ENCODE peak calls at places on chromosomes 11 and 22, in four cellular contexts. X is prostate gland, M is transverse colon, D is sigmoid colon. L is an unnamed sample. For H3K4me1, the result is how much of the 10 kb centered on the place peaks cover.

GRCh38 chr11:2451916-2452694 is 7.3 kb downstream of the KCNQ1 start:
- DNase-seq in X (no peak), M (no peak), D (no peak), L (no peak)

GRCh38 chr11:77446911-77447629 is 26.8 kb downstream of the PAK1 start:
- DNase-seq in X (no peak), M (no peak), D (no peak), L (no peak)

GRCh38 chr11:12810497-12810896 is 136.3 kb downstream of the TEAD1 start:
- DNase-seq in X (no peak), M (no peak), D (no peak), L (no peak)

GRCh38 chr11:75152651-75153553 is 2.0 kb downstream of the SLCO2B1 start:
- DNase-seq in X (no peak), M (no peak), D (no peak), L (no peak)

GRCh38 chr11:94897330-94897768 is 76.0 kb downstream of the CWC15 start:
- DNase-seq in X (peak), M (peak), D (peak), L (peak)

GRCh38 chr22:40922484-40923303 is 28.5 kb upstream of the RBX1 start:
- DNase-seq in X (peak), M (no peak), D (no peak), L (no peak)

GRCh38 chr11:116852261-116853125 is 15.1 kb upstream of the APOA1 start:
- DNase-seq in X (peak), M (peak), D (no peak), L (no peak)

GRCh38 chr22:49632199-49633009 is 195.3 kb downstream of the BRD1 start:
- DNase-seq in X (peak), M (peak), D (peak), L (peak)

GRCh38 chr11:120539681-120540369 is 28.3 kb downstream of the GRIK4 start:
- DNase-seq in X (no peak), M (no peak), D (no peak), L (no peak)

GRCh38 chr11:27902981-27903624 is 202.8 kb upstream of the BDNF start:
- DNase-seq in X (no peak), M (no peak), D (no peak), L (no peak)

GRCh38 chr11:92866679-92867282 is 102.7 kb upstream of the MTNR1B start:
- DNase-seq in X (no peak), M (no peak), D (no peak), L (no peak)

GRCh38 chr11:3338569-3339565 is 40.1 kb downstream of the ZNF195 start:
- DNase-seq in X (no peak), M (no peak), D (no peak), L (no peak)

GRCh38 chr11:29432719-29433325 is 584.0 kb downstream of the KCNA4 start:
- DNase-seq in X (no peak), M (no peak), D (no peak), L (no peak)

GRCh38 chr22:22911327-22912134 is 23.9 kb downstream of the IGLL5 start:
- DNase-seq in X (no peak), M (no peak), D (no peak), L (no peak)

GRCh38 chr11:100397401-100397800 is 289.7 kb upstream of the ARHGAP42 start:
- DNase-seq in X (no peak), M (no peak), D (no peak), L (no peak)

GRCh38 chr22:35322126-35322525 is 22.4 kb downstream of the TOM1 start:
- DNase-seq in X (no peak), M (no peak), D (no peak), L (no peak)

GRCh38 chr11:2219318-2220017 is 47.9 kb upstream of the TH start:
- DNase-seq in X (no peak), M (no peak), D (peak), L (no peak)

GRCh38 chr11:60457576-60457975 is 1.9 kb downstream of the MS4A1 start:
- DNase-seq in X (no peak), M (no peak), D (no peak), L (no peak)

GRCh38 chr11:3231550-3231850 is 717 bp downstream of the MRGPRE start:
- DNase-seq in X (no peak), M (no peak), D (no peak), L (no peak)

GRCh38 chr22:38832005-38832978 is 11.5 kb downstream of the NPTXR start:
- DNase-seq in X (no peak), M (no peak), D (peak), L (no peak)

GRCh38 chr11:58567889-58568512 is 7.7 kb downstream of the LPXN start:
- DNase-seq in X (peak), M (peak), D (no peak), L (peak)

GRCh38 chr11:55106391-55106790 is 155.6 kb upstream of the TRIM48 start:
- DNase-seq in X (no peak), M (no peak), D (no peak), L (no peak)

GRCh38 chr11:1964955-1965354 is 17.8 kb downstream of the MRPL23 start:
- DNase-seq in X (no peak), M (no peak), D (no peak), L (no peak)

GRCh38 chr11:103541186-103541795 is 432.1 kb downstream of the DYNC2H1 start:
- DNase-seq in X (no peak), M (no peak), D (no peak), L (no peak)

GRCh38 chr11:19976281-19976941 is 183.9 kb downstream of the DBX1 start:
- DNase-seq in X (no peak), M (no peak), D (peak), L (no peak)

GRCh38 chr22:45582955-45583320 is 80.3 kb downstream of the FBLN1 start:
- DNase-seq in X (no peak), M (no peak), D (no peak), L (no peak)

DNA sequence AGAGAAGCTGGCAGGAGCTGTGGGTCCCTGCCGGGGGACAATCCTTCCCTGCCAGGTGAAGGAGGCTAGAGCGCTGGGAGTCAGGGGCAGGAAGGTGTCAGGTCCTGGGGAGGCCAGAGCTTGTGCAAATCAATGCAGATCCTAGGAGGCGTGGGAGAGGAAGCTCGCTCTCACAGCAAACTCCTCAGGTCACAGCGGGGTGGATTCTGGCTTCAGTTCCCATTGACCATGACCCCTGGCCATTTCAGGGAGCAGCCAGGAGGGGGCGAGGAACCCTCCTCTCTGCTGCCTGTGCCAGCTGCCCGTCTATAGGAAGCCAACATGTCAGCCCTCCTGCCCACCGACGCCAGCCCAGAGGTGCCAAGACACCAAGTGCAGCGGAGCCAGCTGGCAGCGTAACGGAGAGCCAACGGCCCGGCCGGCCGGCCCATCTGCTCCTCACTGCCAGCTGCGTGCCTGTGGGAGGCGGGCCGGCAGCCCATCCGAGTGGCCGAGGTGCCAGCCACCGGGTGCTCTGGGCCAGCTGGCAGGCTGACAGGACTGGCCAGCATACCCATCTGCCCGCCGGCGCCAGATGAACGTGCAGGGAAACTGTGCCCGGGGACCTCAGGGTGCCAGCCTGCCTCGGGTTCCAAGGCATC is 374.9 kb downstream of the MIAT start:
- DNase-seq in X (peak), M (no peak), D (peak), L (no peak)
- H3K4me1 ChIP-seq in X (under half), M (under half), D (under half), L (under half)

GRCh38 chr22:19120829-19121630 is 1.2 kb downstream of the DGCR2 start:
- DNase-seq in X (peak), M (peak), D (no peak), L (peak)

GRCh38 chr22:19121631-19122142 is 525 bp downstream of the DGCR2 start:
- DNase-seq in X (peak), M (peak), D (peak), L (peak)

GRCh38 chr22:19123936-19124335 is 1.7 kb upstream of the DGCR2 start:
- DNase-seq in X (no peak), M (no peak), D (no peak), L (no peak)

GRCh38 chr22:19122752-19123492 is 710 bp upstream of the DGCR2 start:
- DNase-seq in X (peak), M (peak), D (no peak), L (peak)

GRCh38 chr22:19122143-19122751 is at the start of gene DGCR2:
- DNase-seq in X (peak), M (peak), D (peak), L (peak)
- TF ChIP-seq POLR2A in X (peak), M (peak), D (peak), L (no peak)

GRCh38 chr11:65596520-65596919 is 920 bp upstream of the KCNK7 start:
- DNase-seq in X (no peak), M (no peak), D (no peak), L (no peak)
- TF ChIP-seq POLR2AphosphoS5 in X (no peak), M (no peak), D (no peak), L (no peak)

GRCh38 chr11:67255864-67256263 is 10.4 kb upstream of the GRK2 start:
- DNase-seq in X (no peak), M (no peak), D (peak), L (no peak)

GRCh38 chr11:67252831-67253239 is 13.4 kb upstream of the GRK2 start:
- DNase-seq in X (no peak), M (no peak), D (peak), L (no peak)

GRCh38 chr11:67255353-67255752 is 10.9 kb upstream of the GRK2 start:
- DNase-seq in X (no peak), M (no peak), D (no peak), L (no peak)

GRCh38 chr11:67254768-67255167 is 11.5 kb upstream of the GRK2 start:
- DNase-seq in X (no peak), M (no peak), D (peak), L (no peak)

DNA sequence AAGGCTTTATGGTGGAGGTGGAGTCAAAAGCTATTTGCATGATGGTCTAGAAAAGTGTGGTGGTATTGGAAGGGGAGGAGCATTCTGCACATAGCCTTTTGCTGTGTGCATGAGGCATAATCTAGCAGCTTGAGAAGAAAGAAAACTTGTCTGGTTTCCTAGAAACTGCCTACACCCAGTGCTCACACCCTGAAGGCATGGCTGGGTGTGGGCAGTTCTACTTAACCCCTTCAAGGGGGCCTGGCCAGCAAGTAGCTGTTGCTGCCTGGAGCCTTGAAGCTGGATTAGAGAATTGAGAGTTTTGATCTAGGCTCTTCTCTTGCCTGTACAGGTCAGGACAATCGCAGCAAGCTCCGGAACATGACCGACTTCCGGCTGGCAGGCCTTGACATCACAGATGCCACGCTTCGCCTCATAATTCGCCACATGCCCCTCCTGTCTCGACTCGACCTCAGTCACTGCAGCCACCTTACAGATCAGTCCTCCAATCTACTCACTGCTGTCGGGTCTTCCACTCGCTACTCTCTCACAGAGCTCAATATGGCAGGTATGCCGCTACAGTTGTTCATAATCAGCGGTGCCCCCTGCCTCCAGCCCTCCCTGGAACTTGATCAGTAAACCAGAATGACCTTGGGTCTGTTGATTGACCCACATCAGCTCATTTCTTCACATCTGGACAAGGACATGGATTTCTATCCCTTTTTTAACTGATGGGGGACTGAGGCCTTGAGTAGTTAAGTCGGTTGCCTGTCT is 12.2 kb upstream of the GRK2 start:
- DNase-seq in X (no peak), M (no peak), D (peak), L (no peak)
- H3K4me1 ChIP-seq in X (under half), M (under half), D (under half), L (under half)

GRCh38 chr22:19719488-19720021 is 3.8 kb upstream of the GP1BB start:
- DNase-seq in X (no peak), M (no peak), D (no peak), L (no peak)

GRCh38 chr22:19717691-19718254 is 3.5 kb downstream of the SEPTIN5 start:
- DNase-seq in X (peak), M (peak), D (peak), L (peak)

GRCh38 chr22:19719055-19719482 is 4.3 kb upstream of the GP1BB start:
- DNase-seq in X (no peak), M (no peak), D (no peak), L (no peak)

GRCh38 chr22:19717181-19717580 is 2.9 kb downstream of the SEPTIN5 start:
- DNase-seq in X (no peak), M (no peak), D (no peak), L (no peak)

GRCh38 chr22:19718255-19719054 is 4.2 kb downstream of the SEPTIN5 start:
- DNase-seq in X (no peak), M (no peak), D (no peak), L (no peak)
- TF ChIP-seq POLR2A in X (no peak), M (no peak), D (no peak), L (no peak)

GRCh38 chr22:36744413-36744765 is 31.5 kb downstream of the IFT27 start:
- DNase-seq in X (no peak), M (no peak), D (peak), L (no peak)
- TF ChIP-seq POLR2AphosphoS5 in X (no peak), M (no peak), D (no peak), L (no peak)

DNA sequence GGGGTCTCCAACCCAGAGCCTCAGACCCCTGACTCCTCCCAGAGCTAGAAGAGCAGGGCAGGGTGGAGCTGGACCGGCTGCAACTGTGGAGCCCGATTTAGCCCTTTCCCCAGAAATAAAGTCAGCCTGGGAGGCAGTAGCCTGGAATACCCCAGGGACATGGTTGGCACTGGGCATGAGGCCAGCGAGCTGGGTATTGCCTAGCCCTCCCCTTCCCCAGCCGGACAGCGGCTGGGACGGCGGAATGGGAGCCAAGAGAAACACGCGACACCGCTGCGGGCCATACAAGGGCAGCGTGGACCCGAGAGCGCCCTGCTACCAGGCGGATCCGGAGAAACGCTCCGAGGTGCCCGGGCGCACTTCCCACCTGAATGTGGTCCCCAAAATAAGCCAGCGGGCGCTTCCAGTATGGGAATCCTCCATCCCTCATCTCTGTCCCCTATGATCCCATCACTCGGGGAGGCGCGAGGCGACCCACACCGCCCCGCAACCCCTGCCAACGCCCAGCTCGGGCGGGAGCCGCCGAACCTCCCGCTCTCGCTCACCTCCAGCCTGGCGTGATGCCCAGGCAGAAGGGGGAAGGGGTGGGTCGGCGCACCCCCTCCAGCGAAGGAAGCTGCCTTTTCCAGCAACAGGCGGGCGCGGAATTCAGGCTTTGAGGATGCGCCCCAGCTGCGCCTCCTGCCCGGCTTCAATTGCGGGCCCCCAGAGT is 757 bp downstream of the MCAM start:
- DNase-seq in X (no peak), M (no peak), D (peak), L (no peak)
- H3K4me1 ChIP-seq in X (under half), M (under half), D (half or more), L (half or more)

DNA sequence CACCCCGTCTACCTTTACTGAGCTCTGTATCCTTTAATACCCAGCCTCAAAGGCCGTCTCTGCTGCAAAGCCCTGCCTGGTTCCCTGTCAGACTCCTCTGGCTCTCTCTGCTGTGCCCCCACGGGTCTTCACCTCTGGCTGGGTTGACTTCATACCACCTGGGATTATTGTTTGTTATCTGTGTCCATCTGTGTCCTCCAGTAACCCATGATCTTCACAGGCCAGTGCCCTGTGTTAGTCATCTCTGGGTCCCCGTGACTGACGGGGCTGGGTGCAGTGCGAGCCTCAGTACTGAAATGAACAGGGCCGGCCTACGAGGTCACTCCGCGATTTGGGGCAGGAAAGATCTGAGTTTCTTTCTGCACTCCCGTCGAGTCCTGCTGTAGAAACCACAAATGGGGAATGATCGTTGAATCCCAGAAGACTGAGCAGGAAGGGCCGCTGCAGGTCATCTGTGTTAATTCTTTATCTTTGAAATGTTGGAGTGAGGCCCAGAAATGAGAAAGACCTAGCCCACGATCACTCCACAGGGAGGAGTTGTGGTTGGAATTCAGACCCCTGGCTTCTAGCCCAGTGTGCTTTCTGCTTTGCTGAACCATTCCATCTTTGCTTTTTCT is 12.3 kb upstream of the TUB start:
- DNase-seq in X (no peak), M (peak), D (peak), L (no peak)
- TF ChIP-seq POLR2A in X (no peak), M (no peak), D (no peak), L (no peak)

DNA sequence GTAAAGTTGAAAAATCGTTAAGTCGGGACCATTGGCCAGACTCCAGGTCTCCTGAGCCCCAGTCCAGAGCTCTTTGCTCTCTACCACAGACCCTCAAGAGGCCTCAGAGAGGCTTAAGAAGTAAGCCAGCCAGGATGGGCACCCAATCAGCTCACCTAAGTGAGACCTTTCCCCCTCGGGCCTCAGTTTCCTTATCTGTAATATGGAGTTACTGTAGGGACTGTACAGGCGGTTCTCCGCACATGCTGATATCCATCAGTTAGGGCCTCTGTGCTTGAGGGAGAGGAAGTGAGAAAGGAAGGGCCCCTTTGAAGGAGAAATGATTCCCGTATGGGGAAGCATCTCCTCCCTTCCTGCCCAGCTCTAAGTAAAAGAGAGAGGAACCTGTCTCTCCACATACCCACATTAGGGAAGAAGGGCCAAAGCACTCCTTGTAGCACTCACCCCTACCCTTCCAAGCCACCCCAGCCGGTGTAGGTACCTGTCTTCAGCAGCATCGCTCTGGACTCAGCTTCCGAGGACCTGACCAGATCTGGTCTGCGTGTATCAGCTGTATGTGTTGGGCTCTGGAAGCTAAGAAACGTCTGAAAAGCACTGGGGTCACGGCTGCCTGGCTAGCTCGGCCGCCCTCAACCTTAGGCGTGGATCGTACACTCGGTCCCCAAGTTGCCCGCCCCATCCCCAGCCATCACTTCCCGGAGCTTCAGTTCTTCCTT is 653 bp downstream of the NAGA start:
- DNase-seq in X (no peak), M (no peak), D (no peak), L (no peak)
- TF ChIP-seq POLR2AphosphoS5 in X (no peak), M (no peak), D (no peak), L (no peak)

L was measured in stomach.